ENCODE peak calls at places on chromosomes 3 and 15, in five cellular contexts. Y is activated naive CD4-positive, alpha-beta T cell treated with anti-CD3 and anti-CD28 coated beads for 36 hours; M is NCI-H1092; J is astrocyte of the spinal cord; T is B cell. U is an unnamed sample.

GRCh38 chr3:25153130-25153529 is 274.9 kb upstream of the RARB start:
- DNase-seq in M (no peak), T (no peak), J (no peak), Y (no peak), U (no peak)

GRCh38 chr3:170542704-170543103 is 43.2 kb downstream of the SLC7A14 start:
- DNase-seq in J (peak; percentile 19), T (no peak), Y (no peak), M (no peak), U (no peak)

GRCh38 chr3:71189480-71189879 is 394.0 kb downstream of the FOXP1 start:
- DNase-seq in Y (peak; percentile 49), T (no peak), J (peak; percentile 18), M (no peak), U (no peak)

GRCh38 chr3:182636646-182637045 is 156.7 kb upstream of the ATP11B start:
- DNase-seq in Y (no peak), T (no peak), J (no peak), M (no peak), U (no peak)

GRCh38 chr3:25448750-25449684 is 21.0 kb downstream of the RARB start:
- DNase-seq in J (peak; percentile 93), M (peak; percentile 13), Y (no peak), T (no peak), U (no peak)

GRCh38 chr3:76997733-76998132 is 42.2 kb upstream of the ROBO2 start:
- DNase-seq in M (no peak), T (no peak), J (peak; percentile 65), Y (no peak), U (no peak)

GRCh38 chr3:87260270-87260669 is 16.1 kb downstream of the POU1F1 start:
- DNase-seq in M (peak; percentile 2), J (peak; percentile 66), T (peak; percentile 61), Y (peak; percentile 66), U (peak; percentile 25)

GRCh38 chr3:64358853-64359252 is 133.6 kb upstream of the PRICKLE2 start:
- DNase-seq in J (no peak), Y (no peak), M (no peak), T (no peak), U (no peak)

GRCh38 chr3:171971919-171972526 is 67.4 kb upstream of the FNDC3B start:
- DNase-seq in M (no peak), Y (no peak), T (no peak), J (no peak), U (no peak)

GRCh38 chr3:18837137-18837536 is 311.2 kb upstream of the KCNH8 start:
- DNase-seq in T (no peak), J (no peak), M (no peak), Y (no peak), U (no peak)

GRCh38 chr3:32200490-32200889 is 38.0 kb upstream of the CMTM8 start:
- DNase-seq in J (peak; percentile 21), Y (no peak), T (no peak), M (peak; percentile 6), U (no peak)

GRCh38 chr3:54433846-54434245 is 311.5 kb downstream of the CACNA2D3 start:
- DNase-seq in T (no peak), M (no peak), J (no peak), Y (no peak), U (no peak)

GRCh38 chr15:101062471-101063171 is 143.5 kb downstream of the LRRK1 start:
- DNase-seq in M (no peak), Y (no peak), T (peak; percentile 70), J (no peak), U (peak; percentile 65)

GRCh38 chr15:27353837-27354236 is 382.9 kb downstream of the GABRG3 start:
- DNase-seq in M (no peak), J (peak; percentile 56), T (no peak), Y (no peak), U (no peak)

GRCh38 chr3:13860001-13860400 is 19.9 kb downstream of the WNT7A start:
- DNase-seq in J (no peak), M (no peak), T (no peak), Y (no peak), U (no peak)

U was measured in GM20000.